ENCODE peak calls at places on chromosomes 4 and X, in ten cellular contexts. G is iris pigment epithelial cell; V is effector CD4-positive, alpha-beta T cell; R is DND-41; H is foreskin fibroblast; Y is A172; F is Panc1; O is NCI-H82; A is AG09319; C is activated T-helper 2 cell treated with anti-CD3 and anti-CD28 coated beads, Interferon-gamma antibody, Interleukin-2, Interleukin-4, amounts not matched to agents 10 μg/mL and 5 μg/mL and 100 μg/mL, durations not matched to agents 14 hours and 24 hours and 36 hours. L is an unnamed sample.

GRCh38 chr4:8688041-8688907 is 95.7 kb downstream of the CPZ start:
- DNase-seq in G (peak), V (no peak), R (no peak), H (peak), Y (no peak), F (no peak), O (peak), A (no peak), C (no peak), L (no peak)

GRCh38 chrX:120512222-120512621 is 43.1 kb upstream of the LAMP2 start:
- DNase-seq in G (no peak), V (no peak), R (no peak), H (no peak), Y (no peak), F (no peak), O (no peak), A (no peak), C (no peak), L (no peak)

GRCh38 chr4:61379406-61379805 is 179.3 kb downstream of the ADGRL3 start:
- DNase-seq in G (no peak), V (no peak), R (no peak), H (no peak), Y (no peak), F (no peak), O (no peak), A (no peak), C (no peak), L (no peak)

GRCh38 chrX:120450163-120450562 is 18.9 kb downstream of the LAMP2 start:
- DNase-seq in G (no peak), V (no peak), R (no peak), H (no peak), Y (no peak), F (no peak), O (peak), A (no peak), C (no peak), L (no peak)

GRCh38 chr4:54855221-54855854 is 197.6 kb downstream of the KIT start:
- DNase-seq in G (no peak), V (no peak), R (no peak), H (no peak), Y (no peak), F (no peak), O (no peak), A (no peak), C (no peak), L (no peak)

GRCh38 chr4:188030401-188030800 is 34.8 kb downstream of the ZFP42 start:
- DNase-seq in G (no peak), V (no peak), R (no peak), H (no peak), Y (no peak), F (no peak), O (no peak), A (no peak), C (no peak), L (no peak)

GRCh38 chr4:144710526-144710912 is 64.6 kb downstream of the HHIP start:
- DNase-seq in G (no peak), V (no peak), R (no peak), H (peak), Y (no peak), F (no peak), O (no peak), A (no peak), C (no peak), L (no peak)

GRCh38 chrX:149259241-149259640 is 245.9 kb downstream of the IDS start:
- DNase-seq in G (peak), V (no peak), R (no peak), H (peak), Y (peak), F (no peak), O (no peak), A (no peak), C (no peak), L (no peak)

GRCh38 chr4:27123050-27123768 is 262.6 kb downstream of the STIM2 start:
- DNase-seq in G (no peak), V (no peak), R (no peak), H (peak), Y (peak), F (no peak), O (no peak), A (no peak), C (no peak), L (no peak)

GRCh38 chr4:7285244-7286122 is 93.1 kb downstream of the SORCS2 start:
- DNase-seq in G (no peak), V (no peak), R (no peak), H (peak), Y (no peak), F (no peak), O (no peak), A (no peak), C (no peak), L (no peak)

GRCh38 chr4:89196056-89196674 is 84.8 kb downstream of the TIGD2 start:
- DNase-seq in G (no peak), V (no peak), R (no peak), H (no peak), Y (no peak), F (no peak), O (no peak), A (peak), C (no peak), L (no peak)

GRCh38 chrX:95885074-95885473 is 799.6 kb upstream of the DIAPH2 start:
- DNase-seq in G (peak), V (no peak), R (no peak), H (peak), Y (peak), F (no peak), O (no peak), A (no peak), C (no peak), L (no peak)

GRCh38 chrX:142089193-142089592 is 115.9 kb downstream of the MAGEC2 start:
- DNase-seq in G (peak), V (no peak), R (no peak), H (peak), Y (peak), F (peak), O (peak), A (no peak), C (no peak), L (no peak)

GRCh38 chr4:104393649-104394048 is 101.0 kb downstream of the CXXC4 start:
- DNase-seq in G (no peak), V (no peak), R (no peak), H (no peak), Y (no peak), F (no peak), O (no peak), A (no peak), C (no peak), L (no peak)

GRCh38 chr4:114659386-114660008 is 60.9 kb downstream of the UGT8 start:
- DNase-seq in G (peak), V (no peak), R (peak), H (peak), Y (peak), F (peak), O (peak), A (no peak), C (peak), L (peak)

GRCh38 chr4:67531349-67531748 is 14.0 kb downstream of the CENPC start:
- DNase-seq in G (no peak), V (no peak), R (no peak), H (no peak), Y (no peak), F (no peak), O (no peak), A (no peak), C (no peak), L (no peak)

GRCh38 chr4:48225368-48226141 is 44.1 kb downstream of the TEC start:
- DNase-seq in G (no peak), V (no peak), R (no peak), H (no peak), Y (no peak), F (no peak), O (no peak), A (no peak), C (no peak), L (no peak)

GRCh38 chr4:120830204-120830603 is 92.3 kb downstream of the PRDM5 start:
- DNase-seq in G (no peak), V (no peak), R (no peak), H (peak), Y (no peak), F (no peak), O (no peak), A (no peak), C (no peak), L (no peak)

GRCh38 chr4:56102581-56102980 is 153.8 kb downstream of the CEP135 start:
- DNase-seq in G (no peak), V (no peak), R (no peak), H (no peak), Y (no peak), F (no peak), O (peak), A (no peak), C (no peak), L (no peak)

GRCh38 chrX:68995780-68996551 is 167.1 kb downstream of the EFNB1 start:
- DNase-seq in G (peak), V (no peak), R (no peak), H (peak), Y (no peak), F (no peak), O (no peak), A (peak), C (no peak), L (no peak)

GRCh38 chr4:24488399-24489164 is 95.8 kb downstream of the DHX15 start:
- DNase-seq in G (peak), V (peak), R (peak), H (peak), Y (peak), F (no peak), O (peak), A (no peak), C (peak), L (peak)

GRCh38 chr4:66307641-66308438 is 637.6 kb upstream of the EPHA5 start:
- DNase-seq in G (no peak), V (no peak), R (no peak), H (no peak), Y (no peak), F (no peak), O (no peak), A (no peak), C (no peak), L (no peak)

GRCh38 chr4:24557036-24558022 is 27.0 kb downstream of the DHX15 start:
- DNase-seq in G (peak), V (no peak), R (no peak), H (peak), Y (peak), F (no peak), O (no peak), A (no peak), C (no peak), L (no peak)

GRCh38 chr4:73053974-73054480 is 15.5 kb downstream of the COX18 start:
- DNase-seq in G (peak), V (no peak), R (no peak), H (peak), Y (no peak), F (no peak), O (no peak), A (no peak), C (no peak), L (no peak)

GRCh38 chr4:2261110-2261852 is 628 bp downstream of the MXD4 start:
- DNase-seq in G (peak), V (peak), R (peak), H (peak), Y (no peak), F (no peak), O (peak), A (no peak), C (peak), L (no peak)

L was measured in Jurkat, Clone E6-1.